ENCODE peak calls at places on chromosomes 13 and 19, in seven cellular contexts. Q is KG1, Y is amygdala, G is NCI-H1092 treated with DMSO at 0.1 percent for 48 hours, E is body of pancreas, X is endodermal cell, M is GF-D8. C is an unnamed sample.
A peak's percentile ranks its signal among the peaks of the same experiment; 100 is the strongest.

GRCh38 chr13:112747256-112747655 is 57.4 kb downstream of the ATP11A start:
- DNase-seq in E (peak; percentile 49), M (no peak), G (no peak), Y (no peak), Q (no peak), X (no peak), C (no peak)

GRCh38 chr19:46386996-46387712 is 26.2 kb downstream of the CCDC8 start:
- DNase-seq in Q (no peak), E (no peak), M (no peak), Y (no peak), X (no peak), G (no peak), C (no peak)

GRCh38 chr13:110913322-110913721 is 1.5 kb downstream of the ANKRD10 start:
- DNase-seq in E (peak; percentile 51), M (peak; percentile 24), G (no peak), Q (no peak), X (no peak), Y (no peak), C (no peak)

GRCh38 chr19:40578442-40578908 is 1.8 kb downstream of the SHKBP1 start:
- DNase-seq in E (no peak), M (no peak), Y (peak; percentile 37), G (no peak), Q (no peak), X (peak; percentile 90), C (no peak)

GRCh38 chr19:7534531-7534980 is 961 bp upstream of the PNPLA6 start:
- DNase-seq in Q (no peak), G (peak; percentile 38), Y (peak; percentile 79), X (peak; percentile 88), E (peak; percentile 60), M (no peak), C (no peak)

GRCh38 chr19:31355330-31356289 is 6.4 kb upstream of the TSHZ3 start:
- DNase-seq in Q (no peak), G (no peak), E (no peak), M (no peak), X (peak; percentile 80), Y (no peak), C (no peak)

GRCh38 chr13:50071399-50071798 is 56.2 kb downstream of the KCNRG start:
- DNase-seq in M (no peak), E (peak; percentile 9), Q (no peak), G (peak; percentile 15), X (no peak), Y (no peak), C (no peak)

GRCh38 chr13:100297413-100297812 is 208.5 kb downstream of the PCCA start:
- DNase-seq in Y (no peak), Q (no peak), E (no peak), M (no peak), X (no peak), G (no peak), C (no peak)

C was measured in brain pericyte.